ENCODE peak calls at places on chromosomes 7 and 10, in eight cellular contexts. H, E, N, Y, X, F, G and A are unnamed samples.

GRCh38 chr7:127895360-127895759 is 135.9 kb downstream of the LRRC4 start:
- DNase-seq in H (no peak), E (no peak), N (no peak), Y (no peak), X (no peak), F (no peak), G (no peak), A (no peak)

GRCh38 chr10:89213191-89213808 is 6.2 kb upstream of the CH25H start:
- DNase-seq in H (no peak), E (no peak), N (no peak), Y (no peak), X (peak; percentile 37), F (peak; percentile 34), G (peak; percentile 15), A (no peak)

GRCh38 chr7:94400643-94401042 is 5.9 kb downstream of the COL1A2 start:
- DNase-seq in H (no peak), E (no peak), N (no peak), Y (no peak), X (no peak), F (no peak), G (no peak), A (no peak)

GRCh38 chr7:116277070-116277469 is 66.7 kb downstream of the TES start:
- DNase-seq in H (no peak), E (no peak), N (no peak), Y (no peak), X (no peak), F (no peak), G (no peak), A (no peak)

GRCh38 chr10:103936022-103936421 is 18.0 kb upstream of the STN1 start:
- DNase-seq in H (no peak), E (no peak), N (no peak), Y (no peak), X (no peak), F (peak; percentile 24), G (no peak), A (no peak)

GRCh38 chr7:18175801-18176450 is 148.3 kb upstream of the PRPS1L1 start:
- DNase-seq in H (no peak), E (no peak), N (no peak), Y (no peak), X (peak; percentile 50), F (no peak), G (peak; percentile 24), A (no peak)

GRCh38 chr7:151118108-151119054 is 32.1 kb downstream of the AGAP3 start:
- DNase-seq in H (no peak), E (no peak), N (no peak), Y (no peak), X (no peak), F (no peak), G (no peak), A (no peak)

GRCh38 chr7:111392976-111393762 is 169.1 kb downstream of the IMMP2L start:
- DNase-seq in H (no peak), E (no peak), N (no peak), Y (no peak), X (no peak), F (no peak), G (no peak), A (no peak)

GRCh38 chr10:17335065-17335464 is 107.0 kb downstream of the VIM start:
- DNase-seq in H (no peak), E (no peak), N (no peak), Y (no peak), X (no peak), F (no peak), G (no peak), A (no peak)

GRCh38 chr7:75891815-75892411 is 13.1 kb downstream of the RHBDD2 start:
- DNase-seq in H (no peak), E (no peak), N (no peak), Y (no peak), X (no peak), F (no peak), G (no peak), A (no peak)

GRCh38 chr10:75497997-75498797 is 66.8 kb downstream of the LRMDA start:
- DNase-seq in H (no peak), E (peak; percentile 66), N (peak; percentile 29), Y (no peak), X (no peak), F (no peak), G (no peak), A (peak; percentile 65)

GRCh38 chr10:77253037-77253436 is 384.6 kb downstream of the KCNMA1 start:
- DNase-seq in H (no peak), E (no peak), N (no peak), Y (no peak), X (no peak), F (no peak), G (no peak), A (no peak)

GRCh38 chr7:83663131-83663530 is 14.2 kb upstream of the SEMA3E start:
- DNase-seq in H (no peak), E (no peak), N (no peak), Y (no peak), X (no peak), F (no peak), G (no peak), A (no peak)

GRCh38 chr7:115522174-115522573 is 508.4 kb downstream of the TFEC start:
- DNase-seq in H (no peak), E (no peak), N (no peak), Y (no peak), X (no peak), F (no peak), G (no peak), A (no peak)

GRCh38 chr10:77348082-77348481 is 289.5 kb downstream of the KCNMA1 start:
- DNase-seq in H (no peak), E (no peak), N (no peak), Y (no peak), X (no peak), F (no peak), G (no peak), A (no peak)

GRCh38 chr10:44032216-44032615 is 352.7 kb downstream of the CXCL12 start:
- DNase-seq in H (peak; percentile 32), E (no peak), N (no peak), Y (no peak), X (no peak), F (no peak), G (no peak), A (no peak)

DNA sequence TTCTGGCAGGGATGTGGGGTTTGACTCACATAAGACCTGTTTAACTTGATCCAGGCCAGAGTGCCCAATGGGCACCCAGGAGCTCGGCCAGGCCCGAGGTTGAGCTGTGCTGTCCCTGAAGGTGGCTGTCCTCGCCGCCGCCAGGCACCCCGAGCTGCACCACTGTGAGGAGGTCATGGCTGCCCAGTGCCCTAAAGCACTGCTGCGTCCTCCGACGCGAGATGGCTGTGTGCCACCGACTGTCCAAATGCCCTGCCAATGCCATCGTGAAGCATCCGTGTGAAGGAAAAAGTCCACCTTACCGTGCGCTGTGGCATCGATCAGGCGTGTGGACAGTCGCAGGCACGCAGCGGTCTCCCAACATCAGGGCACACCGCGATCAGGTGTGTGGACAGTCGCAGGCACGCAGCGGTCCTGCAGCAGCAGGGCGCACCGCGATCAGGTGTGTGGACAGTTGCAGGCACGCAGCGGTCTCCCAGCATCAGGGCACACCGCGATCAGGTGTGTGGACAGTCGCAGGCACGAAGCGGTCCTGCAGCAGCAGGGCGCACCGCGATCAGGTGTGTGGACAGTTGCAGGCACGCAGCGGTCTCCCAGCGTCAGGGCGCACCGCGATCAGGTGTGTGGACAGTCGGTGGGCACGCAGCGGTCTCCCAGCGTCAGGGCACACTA is 120.3 kb downstream of the VIPR2 start:
- DNase-seq in H (no peak), E (no peak), N (no peak), Y (peak; percentile 3), X (no peak), F (no peak), G (no peak), A (peak; percentile 57)
- TF ChIP-seq EP300 in H (no peak), E (no peak), N (no peak), Y (no peak), X (no peak), F (no peak), G (no peak), A (no peak)

GRCh38 chr10:81874878-81875679 is at the start of gene NRG3:
- DNase-seq in H (no peak), E (no peak), N (no peak), Y (no peak), X (no peak), F (peak; percentile 77), G (no peak), A (no peak)

GRCh38 chr10:81875680-81876252 is 772 bp downstream of the NRG3 start:
- DNase-seq in H (no peak), E (no peak), N (no peak), Y (no peak), X (no peak), F (no peak), G (no peak), A (no peak)

GRCh38 chr10:81872206-81872605 is 2.8 kb upstream of the NRG3 start:
- DNase-seq in H (no peak), E (no peak), N (no peak), Y (no peak), X (no peak), F (no peak), G (no peak), A (no peak)

GRCh38 chr10:81873231-81873931 is 1.6 kb upstream of the NRG3 start:
- DNase-seq in H (no peak), E (no peak), N (no peak), Y (no peak), X (no peak), F (no peak), G (no peak), A (no peak)

GRCh38 chr10:81873932-81874816 is 820 bp upstream of the NRG3 start:
- DNase-seq in H (no peak), E (no peak), N (peak; percentile 60), Y (no peak), X (no peak), F (peak; percentile 90), G (no peak), A (no peak)
- H3K4me3 ChIP-seq in H (no peak overlapping the region), E (no peak overlapping the region), N (peak overlapping the region; percentile 46), Y (no peak overlapping the region), X (peak overlapping the region; percentile 40), F (no peak overlapping the region), G (no peak overlapping the region), A (peak overlapping the region; percentile 39)

GRCh38 chr7:104124469-104124868 is 83.3 kb downstream of the ORC5 start:
- DNase-seq in H (no peak), E (no peak), N (no peak), Y (no peak), X (no peak), F (no peak), G (no peak), A (no peak)
- TF ChIP-seq EP300 in H (no peak), E (no peak), N (no peak), Y (no peak), X (no peak), F (no peak), G (no peak), A (no peak)

GRCh38 chr7:3732395-3732794 is 431.3 kb downstream of the SDK1 start:
- DNase-seq in H (no peak), E (no peak), N (no peak), Y (no peak), X (no peak), F (no peak), G (no peak), A (no peak)

GRCh38 chr7:3725660-3726059 is 424.6 kb downstream of the SDK1 start:
- DNase-seq in H (no peak), E (no peak), N (no peak), Y (no peak), X (no peak), F (no peak), G (no peak), A (no peak)

GRCh38 chr7:3725145-3725544 is 424.1 kb downstream of the SDK1 start:
- DNase-seq in H (no peak), E (no peak), N (no peak), Y (no peak), X (no peak), F (no peak), G (no peak), A (no peak)

GRCh38 chr7:3733541-3734140 is 432.6 kb downstream of the SDK1 start:
- DNase-seq in H (no peak), E (no peak), N (no peak), Y (no peak), X (no peak), F (no peak), G (no peak), A (no peak)

GRCh38 chr7:3730271-3730670 is 429.2 kb downstream of the SDK1 start:
- DNase-seq in H (no peak), E (no peak), N (no peak), Y (no peak), X (no peak), F (no peak), G (no peak), A (no peak)
- H3K4me3 ChIP-seq in H (no peak overlapping the region), E (no peak overlapping the region), N (no peak overlapping the region), Y (no peak overlapping the region), X (no peak overlapping the region), F (no peak overlapping the region), G (no peak overlapping the region), A (no peak overlapping the region)